ENCODE peak calls at places on chromosomes 12 and 14, in nine cellular contexts. One of them, this sample, is unnamed. For H3K4me1, the result is how much of the 10 kb centered on the place peaks cover.

GRCh38 chr12:109626378-109627115 is 53.0 kb downstream of the MVK start:
- DNase-seq in esophagus muscularis mucosa: no peak
- DNase-seq in HepG2: no peak
- DNase-seq in stomach: no peak
- DNase-seq in suprapubic skin: no peak
- DNase-seq in A549: no peak
- DNase-seq in SK-N-SH: no peak
- DNase-seq in ovary: no peak
- DNase-seq in transverse colon: no peak
- DNase-seq in this sample: no peak

GRCh38 chr12:53267309-53268008 is 640 bp upstream of the ESPL1 start:
- DNase-seq in SK-N-SH: no peak
- DNase-seq in stomach: no peak
- DNase-seq in esophagus muscularis mucosa: no peak
- DNase-seq in HepG2: no peak
- DNase-seq in ovary: no peak
- DNase-seq in transverse colon: no peak
- DNase-seq in suprapubic skin: no peak
- DNase-seq in A549: no peak
- DNase-seq in this sample: peak

GRCh38 chr12:34166427-34167060 is 144.2 kb downstream of the ALG10 start:
- DNase-seq in transverse colon: no peak
- DNase-seq in SK-N-SH: peak
- DNase-seq in esophagus muscularis mucosa: no peak
- DNase-seq in HepG2: no peak
- DNase-seq in ovary: no peak
- DNase-seq in stomach: no peak
- DNase-seq in suprapubic skin: no peak
- DNase-seq in A549: no peak
- DNase-seq in this sample: no peak

GRCh38 chr14:52131640-52132320 is 62.9 kb upstream of the NID2 start:
- DNase-seq in SK-N-SH: peak
- DNase-seq in suprapubic skin: peak
- DNase-seq in ovary: peak
- DNase-seq in esophagus muscularis mucosa: no peak
- DNase-seq in transverse colon: peak
- DNase-seq in HepG2: peak
- DNase-seq in A549: peak
- DNase-seq in stomach: peak
- DNase-seq in this sample: peak

GRCh38 chr14:98112211-98112780 is 1159.7 kb downstream of the BCL11B start:
- DNase-seq in ovary: no peak
- DNase-seq in transverse colon: no peak
- DNase-seq in HepG2: no peak
- DNase-seq in suprapubic skin: no peak
- DNase-seq in SK-N-SH: no peak
- DNase-seq in esophagus muscularis mucosa: peak
- DNase-seq in A549: no peak
- DNase-seq in stomach: no peak
- DNase-seq in this sample: no peak

GRCh38 chr14:99270491-99271287 is 1.3 kb downstream of the BCL11B start:
- DNase-seq in ovary: no peak
- DNase-seq in HepG2: no peak
- DNase-seq in stomach: no peak
- DNase-seq in suprapubic skin: peak
- DNase-seq in transverse colon: no peak
- DNase-seq in SK-N-SH: peak
- DNase-seq in A549: no peak
- DNase-seq in esophagus muscularis mucosa: no peak
- DNase-seq in this sample: no peak

GRCh38 chr14:26960049-26960688 is 362.3 kb upstream of the NOVA1 start:
- DNase-seq in A549: no peak
- DNase-seq in suprapubic skin: no peak
- DNase-seq in HepG2: no peak
- DNase-seq in ovary: no peak
- DNase-seq in esophagus muscularis mucosa: no peak
- DNase-seq in SK-N-SH: no peak
- DNase-seq in transverse colon: no peak
- DNase-seq in stomach: no peak
- DNase-seq in this sample: no peak

GRCh38 chr12:68521848-68522502 is 88.7 kb upstream of the RAP1B start:
- DNase-seq in HepG2: no peak
- DNase-seq in SK-N-SH: no peak
- DNase-seq in esophagus muscularis mucosa: peak
- DNase-seq in stomach: no peak
- DNase-seq in transverse colon: no peak
- DNase-seq in ovary: no peak
- DNase-seq in suprapubic skin: no peak
- DNase-seq in A549: no peak
- DNase-seq in this sample: no peak

GRCh38 chr14:64841772-64842490 is 37.8 kb downstream of the SPTB start:
- DNase-seq in HepG2: no peak
- DNase-seq in suprapubic skin: no peak
- DNase-seq in ovary: no peak
- DNase-seq in SK-N-SH: no peak
- DNase-seq in esophagus muscularis mucosa: no peak
- DNase-seq in A549: no peak
- DNase-seq in transverse colon: no peak
- DNase-seq in stomach: no peak
- DNase-seq in this sample: no peak

GRCh38 chr12:47988073-47989022 is 15.9 kb downstream of the COL2A1 start:
- DNase-seq in ovary: no peak
- DNase-seq in suprapubic skin: peak
- DNase-seq in HepG2: no peak
- DNase-seq in esophagus muscularis mucosa: no peak
- DNase-seq in stomach: no peak
- DNase-seq in transverse colon: no peak
- DNase-seq in A549: no peak
- DNase-seq in SK-N-SH: no peak
- DNase-seq in this sample: no peak

GRCh38 chr12:106585862-106586534 is 3.2 kb downstream of the RFX4 start:
- DNase-seq in transverse colon: no peak
- DNase-seq in HepG2: no peak
- DNase-seq in stomach: no peak
- DNase-seq in A549: no peak
- DNase-seq in suprapubic skin: no peak
- DNase-seq in SK-N-SH: peak
- DNase-seq in esophagus muscularis mucosa: peak
- DNase-seq in ovary: no peak
- DNase-seq in this sample: no peak

GRCh38 chr12:48008950-48009349 is 4.7 kb upstream of the COL2A1 start:
- DNase-seq in ovary: no peak
- DNase-seq in suprapubic skin: no peak
- DNase-seq in A549: no peak
- DNase-seq in transverse colon: no peak
- DNase-seq in SK-N-SH: no peak
- DNase-seq in stomach: no peak
- DNase-seq in HepG2: no peak
- DNase-seq in esophagus muscularis mucosa: no peak
- DNase-seq in this sample: no peak

GRCh38 chr14:19974844-19975243 is 547 bp upstream of the OR4K15 start:
- DNase-seq in suprapubic skin: no peak
- DNase-seq in ovary: no peak
- DNase-seq in A549: no peak
- DNase-seq in esophagus muscularis mucosa: no peak
- DNase-seq in stomach: no peak
- DNase-seq in HepG2: no peak
- DNase-seq in transverse colon: no peak
- DNase-seq in SK-N-SH: no peak
- DNase-seq in this sample: no peak

GRCh38 chr12:114982760-114983159 is 298.8 kb upstream of the TBX3 start:
- DNase-seq in esophagus muscularis mucosa: no peak
- DNase-seq in suprapubic skin: no peak
- DNase-seq in HepG2: no peak
- DNase-seq in ovary: no peak
- DNase-seq in SK-N-SH: peak
- DNase-seq in A549: no peak
- DNase-seq in stomach: no peak
- DNase-seq in transverse colon: no peak
- DNase-seq in this sample: no peak

GRCh38 chr14:58749066-58749669 is 111.4 kb downstream of the DACT1 start:
- DNase-seq in A549: peak
- DNase-seq in transverse colon: peak
- DNase-seq in esophagus muscularis mucosa: no peak
- DNase-seq in stomach: peak
- DNase-seq in HepG2: peak
- DNase-seq in suprapubic skin: no peak
- DNase-seq in ovary: no peak
- DNase-seq in SK-N-SH: no peak
- DNase-seq in this sample: peak

GRCh38 chr14:101404426-101405170 is 156.7 kb upstream of the DIO3 start:
- DNase-seq in HepG2: no peak
- DNase-seq in transverse colon: no peak
- DNase-seq in suprapubic skin: no peak
- DNase-seq in ovary: no peak
- DNase-seq in esophagus muscularis mucosa: no peak
- DNase-seq in stomach: no peak
- DNase-seq in SK-N-SH: peak
- DNase-seq in A549: no peak
- DNase-seq in this sample: no peak

GRCh38 chr14:101405171-101405883 is 156.0 kb upstream of the DIO3 start:
- DNase-seq in ovary: peak
- DNase-seq in SK-N-SH: peak
- DNase-seq in transverse colon: peak
- DNase-seq in suprapubic skin: no peak
- DNase-seq in esophagus muscularis mucosa: no peak
- DNase-seq in stomach: peak
- DNase-seq in A549: no peak
- DNase-seq in HepG2: no peak
- DNase-seq in this sample: peak

GRCh38 chr14:101406921-101407320 is 154.4 kb upstream of the DIO3 start:
- DNase-seq in esophagus muscularis mucosa: no peak
- DNase-seq in ovary: no peak
- DNase-seq in HepG2: no peak
- DNase-seq in SK-N-SH: no peak
- DNase-seq in A549: no peak
- DNase-seq in transverse colon: no peak
- DNase-seq in stomach: no peak
- DNase-seq in suprapubic skin: no peak
- DNase-seq in this sample: no peak

GRCh38 chr14:101407328-101407727 is 154.0 kb upstream of the DIO3 start:
- DNase-seq in SK-N-SH: no peak
- DNase-seq in suprapubic skin: no peak
- DNase-seq in ovary: no peak
- DNase-seq in stomach: no peak
- DNase-seq in transverse colon: no peak
- DNase-seq in A549: no peak
- DNase-seq in HepG2: no peak
- DNase-seq in esophagus muscularis mucosa: no peak
- DNase-seq in this sample: no peak

DNA sequence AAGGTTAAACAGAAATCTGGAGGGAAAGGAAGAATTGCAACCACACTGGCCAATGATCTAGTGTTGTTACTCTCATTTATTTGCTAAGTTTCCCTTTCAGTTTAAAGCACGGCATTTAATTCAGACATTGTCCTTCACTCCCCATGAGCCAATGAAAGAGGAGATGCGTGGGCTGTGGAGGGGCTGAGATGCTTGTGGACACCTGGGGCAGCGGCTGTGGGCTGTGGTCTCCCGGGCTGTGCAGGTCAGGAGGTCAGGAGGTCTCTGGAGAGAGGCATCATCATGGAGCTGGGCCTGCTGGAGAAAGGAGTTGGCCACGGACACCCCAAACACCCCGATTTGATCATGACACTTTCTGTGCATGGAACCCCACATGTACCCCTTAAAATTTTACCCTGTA is 155.4 kb upstream of the DIO3 start:
- DNase-seq in esophagus muscularis mucosa: no peak
- DNase-seq in stomach: no peak
- DNase-seq in A549: no peak
- DNase-seq in SK-N-SH: no peak
- DNase-seq in transverse colon: no peak
- DNase-seq in ovary: no peak
- DNase-seq in suprapubic skin: no peak
- DNase-seq in HepG2: no peak
- DNase-seq in this sample: no peak
- H3K4me1 ChIP-seq in esophagus muscularis mucosa: under half
- H3K4me1 ChIP-seq in stomach: under half
- H3K4me1 ChIP-seq in A549: under half
- H3K4me1 ChIP-seq in SK-N-SH: under half
- H3K4me1 ChIP-seq in transverse colon: under half
- H3K4me1 ChIP-seq in ovary: under half
- H3K4me1 ChIP-seq in suprapubic skin: under half
- H3K4me1 ChIP-seq in HepG2: under half
- H3K4me1 ChIP-seq in this sample: under half

DNA sequence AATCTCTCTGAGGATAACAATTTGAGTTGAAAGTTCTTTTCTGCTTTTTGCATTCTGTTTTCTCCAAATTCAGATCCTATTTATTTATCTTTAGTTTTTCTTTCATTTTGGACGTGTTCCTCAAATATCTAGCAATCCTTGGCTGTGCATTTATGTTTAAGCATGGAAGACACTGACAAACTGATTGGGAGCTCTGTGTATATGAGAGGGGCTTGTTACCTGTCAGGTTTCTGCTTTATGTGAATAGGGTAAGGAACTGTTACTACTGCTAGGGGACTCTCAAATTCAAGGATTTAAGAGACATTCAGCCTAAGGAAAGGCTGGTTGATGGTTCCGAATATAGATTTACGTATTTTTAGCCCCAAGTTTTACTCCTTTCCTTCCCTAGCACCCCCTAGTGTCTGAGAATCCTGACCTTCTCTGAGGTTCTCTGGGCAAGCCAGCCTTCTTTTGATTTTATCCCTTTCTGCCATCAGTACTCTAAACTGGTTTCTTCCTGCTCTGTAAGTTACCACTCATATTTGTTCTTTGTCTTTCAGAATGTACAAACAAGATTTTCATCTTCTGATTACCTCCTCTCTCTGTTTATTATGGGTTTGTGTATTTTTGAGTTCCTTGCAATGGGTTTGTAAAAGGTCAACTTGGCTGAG is 30.5 kb downstream of the YLPM1 start:
- DNase-seq in HepG2: no peak
- DNase-seq in esophagus muscularis mucosa: no peak
- DNase-seq in transverse colon: no peak
- DNase-seq in ovary: no peak
- DNase-seq in A549: peak
- DNase-seq in SK-N-SH: no peak
- DNase-seq in stomach: no peak
- DNase-seq in suprapubic skin: no peak
- DNase-seq in this sample: no peak
- TF ChIP-seq CTCF in HepG2: no peak
- TF ChIP-seq CTCF in esophagus muscularis mucosa: no peak
- TF ChIP-seq CTCF in transverse colon: no peak
- TF ChIP-seq CTCF in ovary: no peak
- TF ChIP-seq CTCF in A549: peak
- TF ChIP-seq CTCF in SK-N-SH: peak
- TF ChIP-seq CTCF in stomach: no peak
- TF ChIP-seq CTCF in suprapubic skin: no peak
- TF ChIP-seq CTCF in this sample: peak

GRCh38 chr14:95511687-95512086 is 4.8 kb downstream of the SYNE3 start:
- DNase-seq in HepG2: no peak
- DNase-seq in transverse colon: no peak
- DNase-seq in ovary: peak
- DNase-seq in esophagus muscularis mucosa: no peak
- DNase-seq in stomach: no peak
- DNase-seq in SK-N-SH: no peak
- DNase-seq in suprapubic skin: peak
- DNase-seq in A549: no peak
- DNase-seq in this sample: no peak
- TF ChIP-seq EP300 in HepG2: no peak
- TF ChIP-seq EP300 in transverse colon: no peak
- TF ChIP-seq EP300 in ovary: no peak
- TF ChIP-seq EP300 in esophagus muscularis mucosa: no peak
- TF ChIP-seq EP300 in stomach: no peak
- TF ChIP-seq EP300 in SK-N-SH: no peak
- TF ChIP-seq EP300 in suprapubic skin: no peak
- TF ChIP-seq EP300 in A549: no peak
- TF ChIP-seq EP300 in this sample: no peak

GRCh38 chr12:124172646-124173045 is 122.2 kb upstream of the RFLNA start:
- DNase-seq in ovary: no peak
- DNase-seq in A549: no peak
- DNase-seq in esophagus muscularis mucosa: no peak
- DNase-seq in suprapubic skin: no peak
- DNase-seq in transverse colon: no peak
- DNase-seq in HepG2: no peak
- DNase-seq in SK-N-SH: no peak
- DNase-seq in stomach: no peak
- DNase-seq in this sample: no peak
- H3K4me1 ChIP-seq in ovary: under half
- H3K4me1 ChIP-seq in A549: under half
- H3K4me1 ChIP-seq in esophagus muscularis mucosa: under half
- H3K4me1 ChIP-seq in suprapubic skin: under half
- H3K4me1 ChIP-seq in transverse colon: under half
- H3K4me1 ChIP-seq in HepG2: under half
- H3K4me1 ChIP-seq in SK-N-SH: under half
- H3K4me1 ChIP-seq in stomach: under half
- H3K4me1 ChIP-seq in this sample: under half